ENCODE peak calls at places on chromosome 3, in nine cellular contexts. Y is tibial artery, P is fibroblast of lung, X is epithelial cell of esophagus, S is AG09309, Z is RWPE1, J is Peyer's patch, N is cardiac fibroblast, O is right lobe of liver. G is an unnamed sample.

GRCh38 chr3:184619348-184619747 is 57.8 kb downstream of the EPHB3 start:
- DNase-seq in Y (no peak), S (no peak), Z (no peak), N (no peak), O (no peak), P (no peak), X (no peak), J (no peak), G (no peak)

GRCh38 chr3:17074559-17074958 is 189.8 kb downstream of the PLCL2 start:
- DNase-seq in P (no peak), N (no peak), S (no peak), J (no peak), O (no peak), Y (no peak), X (no peak), Z (no peak), G (no peak)

GRCh38 chr3:159929181-159929893 is 59.3 kb upstream of the IL12A start:
- DNase-seq in P (peak; percentile 78), X (peak; percentile 31), N (peak; percentile 83), O (no peak), Y (no peak), Z (peak; percentile 36), S (peak; percentile 66), J (no peak), G (peak; percentile 44)

GRCh38 chr3:30438121-30438520 is 168.3 kb upstream of the TGFBR2 start:
- DNase-seq in J (no peak), X (no peak), Y (no peak), S (no peak), P (no peak), N (no peak), O (no peak), Z (no peak), G (no peak)

GRCh38 chr3:31752305-31753049 is 219.8 kb downstream of the STT3B start:
- DNase-seq in Y (no peak), P (no peak), N (no peak), X (no peak), Z (no peak), O (no peak), J (no peak), S (no peak), G (no peak)

GRCh38 chr3:191329654-191330308 is 545 bp downstream of the UTS2B start:
- DNase-seq in O (peak; percentile 71), P (peak; percentile 72), N (peak; percentile 65), X (peak; percentile 62), J (peak; percentile 78), Z (peak; percentile 31), Y (peak; percentile 72), S (no peak), G (no peak)

GRCh38 chr3:42425736-42426407 is 15.5 kb upstream of the LYZL4 start:
- DNase-seq in P (no peak), S (no peak), J (no peak), X (no peak), O (no peak), N (no peak), Y (no peak), Z (no peak), G (no peak)

GRCh38 chr3:72338082-72338941 is 509.9 kb downstream of the SHQ1 start:
- DNase-seq in N (peak; percentile 68), O (no peak), P (peak; percentile 61), Y (peak; percentile 56), J (no peak), S (no peak), X (peak; percentile 92), Z (peak; percentile 37), G (no peak)

GRCh38 chr3:81666502-81667121 is 94.8 kb downstream of the GBE1 start:
- DNase-seq in J (no peak), P (peak; percentile 17), Y (no peak), N (peak; percentile 71), O (no peak), Z (peak; percentile 3), X (peak; percentile 43), S (peak; percentile 1), G (peak; percentile 1)

GRCh38 chr3:140375002-140375401 is 302.9 kb upstream of the TRIM42 start:
- DNase-seq in N (no peak), Y (no peak), Z (no peak), X (peak; percentile 26), S (no peak), P (no peak), J (no peak), O (no peak), G (no peak)

GRCh38 chr3:55969634-55970033 is 482.5 kb upstream of the WNT5A start:
- DNase-seq in Y (no peak), Z (no peak), N (no peak), X (no peak), O (no peak), S (no peak), J (no peak), P (no peak), G (no peak)

GRCh38 chr3:127615631-127616305 is 13.2 kb upstream of the PODXL2 start:
- DNase-seq in X (no peak), Z (no peak), S (no peak), Y (no peak), N (no peak), O (peak; percentile 10), J (peak; percentile 18), P (no peak), G (no peak)

GRCh38 chr3:16836505-16837237 is 48.1 kb upstream of the PLCL2 start:
- DNase-seq in S (no peak), J (no peak), N (no peak), X (no peak), Z (no peak), Y (no peak), O (no peak), P (peak; percentile 24), G (no peak)

GRCh38 chr3:58176827-58177489 is 33.8 kb downstream of the DNASE1L3 start:
- DNase-seq in S (no peak), J (no peak), O (no peak), N (no peak), Y (no peak), Z (no peak), X (peak; percentile 65), P (no peak), G (no peak)

GRCh38 chr3:102233881-102234280 is 200.9 kb upstream of the ZPLD1 start:
- DNase-seq in P (no peak), S (no peak), N (peak; percentile 5), Y (no peak), O (no peak), J (no peak), Z (no peak), X (no peak), G (no peak)

GRCh38 chr3:102238362-102238761 is 196.5 kb upstream of the ZPLD1 start:
- DNase-seq in Y (no peak), P (no peak), S (no peak), N (no peak), Z (peak; percentile 24), X (peak; percentile 96), O (no peak), J (no peak), G (no peak)

GRCh38 chr3:102237838-102238237 is 197.0 kb upstream of the ZPLD1 start:
- DNase-seq in P (peak; percentile 27), O (no peak), J (no peak), N (no peak), X (no peak), Z (no peak), S (no peak), Y (no peak), G (no peak)

GRCh38 chr3:102237181-102237580 is 197.6 kb upstream of the ZPLD1 start:
- DNase-seq in N (no peak), O (no peak), Y (no peak), Z (no peak), J (no peak), S (no peak), X (no peak), P (no peak), G (no peak)

GRCh38 chr3:102235679-102236078 is 199.1 kb upstream of the ZPLD1 start:
- DNase-seq in P (no peak), J (no peak), Z (peak; percentile 37), O (no peak), Y (no peak), N (peak; percentile 23), S (no peak), X (peak; percentile 39), G (no peak)
- TF ChIP-seq CTCF in P (peak; percentile 20), J (no peak), Z (peak; percentile 55), O (no peak), Y (no peak), N (peak; percentile 35), S (peak; percentile 33), X (peak; percentile 52), G (peak; percentile 58)

GRCh38 chr3:99430348-99431134 is 207.9 kb upstream of the COL8A1 start:
- DNase-seq in N (peak; percentile 66), Y (no peak), Z (no peak), J (no peak), S (no peak), O (no peak), P (peak; percentile 21), X (no peak), G (no peak)

GRCh38 chr3:99429501-99429900 is 208.9 kb upstream of the COL8A1 start:
- DNase-seq in X (no peak), J (no peak), O (no peak), Y (no peak), P (no peak), Z (no peak), S (no peak), N (peak; percentile 23), G (peak; percentile 22)

DNA sequence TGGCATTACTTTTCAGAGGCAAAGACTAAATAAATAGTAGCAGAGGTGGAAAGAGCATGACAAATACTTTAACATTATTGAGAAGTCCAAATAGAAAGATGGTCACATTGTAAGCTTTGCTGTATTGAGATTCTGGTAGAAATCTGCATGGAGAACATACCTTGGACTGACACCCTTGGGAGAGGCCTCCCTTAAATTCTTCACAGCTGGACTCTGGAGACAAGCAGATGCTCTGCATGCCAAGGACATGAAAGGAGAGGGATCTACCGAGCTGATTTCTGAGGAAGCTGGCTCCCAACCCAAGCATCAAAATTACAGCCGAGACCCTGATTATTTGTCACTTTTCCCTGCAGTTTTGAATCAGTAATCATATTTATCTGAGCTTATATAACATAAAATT is 212.5 kb upstream of the COL8A1 start:
- DNase-seq in P (no peak), S (no peak), Z (no peak), J (no peak), O (no peak), N (no peak), Y (no peak), X (no peak), G (no peak)
- TF ChIP-seq CTCF in P (no peak), S (no peak), Z (no peak), J (no peak), O (no peak), N (no peak), Y (no peak), X (no peak), G (no peak)

GRCh38 chr3:122245513-122246174 is 62.2 kb downstream of the CASR start:
- DNase-seq in S (peak; percentile 29), X (peak; percentile 42), Y (no peak), N (peak; percentile 28), J (no peak), P (peak; percentile 84), Z (peak; percentile 12), O (no peak), G (no peak)
- TF ChIP-seq CTCF in S (peak; percentile 15), X (no peak), Y (no peak), N (no peak), J (peak; percentile 53), P (no peak), Z (no peak), O (no peak), G (no peak)

GRCh38 chr3:70358978-70359580 is 46.6 kb upstream of the MDFIC2 start:
- DNase-seq in Z (peak; percentile 0), S (peak; percentile 10), O (no peak), J (no peak), N (peak; percentile 64), P (peak; percentile 20), X (peak; percentile 57), Y (no peak), G (peak; percentile 12)

GRCh38 chr3:70360985-70361384 is 48.5 kb upstream of the MDFIC2 start:
- DNase-seq in Z (no peak), S (no peak), O (no peak), N (peak; percentile 65), Y (no peak), J (no peak), X (peak; percentile 51), P (peak; percentile 23), G (no peak)

GRCh38 chr3:70359711-70360110 is 47.3 kb upstream of the MDFIC2 start:
- DNase-seq in X (no peak), Y (no peak), Z (no peak), S (no peak), P (no peak), N (no peak), J (no peak), O (no peak), G (no peak)
- TF ChIP-seq CTCF in X (no peak), Y (no peak), Z (no peak), S (no peak), P (no peak), N (no peak), J (no peak), O (no peak), G (no peak)